ENCODE peak calls at places on chromosomes 13 and 19, in five cellular contexts. R, B, E, D and C are unnamed samples.

GRCh38 chr19:45273532-45273877 is 22.4 kb downstream of the MARK4 start:
- DNase-seq in R (no peak), D (no peak), E (no peak), B (no peak), C (no peak)

GRCh38 chr19:6955082-6955481 is 66.1 kb downstream of the MBD3L2B start:
- DNase-seq in B (no peak), R (no peak), E (no peak), D (no peak), C (no peak)

GRCh38 chr13:72536668-72537399 is 190.6 kb downstream of the MZT1 start:
- DNase-seq in B (no peak), D (no peak), E (no peak), R (no peak), C (peak)

GRCh38 chr13:45149964-45150363 is 29.7 kb downstream of the GTF2F2 start:
- DNase-seq in D (no peak), B (no peak), R (no peak), E (no peak), C (peak)

GRCh38 chr19:12733369-12733896 is 1.1 kb downstream of the TRIR start:
- DNase-seq in B (peak), E (no peak), R (peak), D (peak), C (peak)

GRCh38 chr13:94209110-94209509 is 270.4 kb downstream of the DCT start:
- DNase-seq in B (no peak), D (no peak), R (no peak), E (no peak), C (peak)

GRCh38 chr13:87999791-88000190 is 328.6 kb downstream of the SLITRK5 start:
- DNase-seq in R (no peak), B (no peak), E (no peak), D (peak), C (peak)

GRCh38 chr13:104256701-104257100 is 1190.5 kb upstream of the SLC10A2 start:
- DNase-seq in E (no peak), B (no peak), R (no peak), D (no peak), C (no peak)

GRCh38 chr13:105979586-105979985 is 555.9 kb downstream of the EFNB2 start:
- DNase-seq in B (no peak), R (peak), E (peak), D (peak), C (peak)

GRCh38 chr13:74250738-74251190 is 116.6 kb upstream of the KLF12 start:
- DNase-seq in D (peak), R (no peak), B (no peak), E (no peak), C (peak)

GRCh38 chr19:4913996-4914735 is 4.9 kb downstream of the UHRF1 start:
- DNase-seq in E (no peak), D (no peak), B (no peak), R (no peak), C (no peak)

GRCh38 chr19:49986354-49986753 is 25.4 kb upstream of the SIGLEC11 start:
- DNase-seq in B (no peak), D (no peak), R (no peak), E (no peak), C (no peak)

GRCh38 chr19:49988007-49988406 is 27.0 kb upstream of the SIGLEC11 start:
- DNase-seq in E (no peak), R (no peak), D (no peak), B (no peak), C (no peak)

GRCh38 chr19:49985926-49986325 is 25.0 kb upstream of the SIGLEC11 start:
- DNase-seq in B (peak), R (no peak), E (no peak), D (no peak), C (no peak)

GRCh38 chr19:49988433-49988832 is 27.5 kb upstream of the SIGLEC11 start:
- DNase-seq in E (no peak), B (no peak), D (peak), R (no peak), C (peak)

GRCh38 chr19:49987159-49987698 is 26.3 kb upstream of the SIGLEC11 start:
- DNase-seq in D (peak), B (peak), R (peak), E (peak), C (peak)
- TF ChIP-seq CTCF in D (peak), B (peak), R (peak), E (no peak), C (peak)

GRCh38 chr13:113546571-113547247 is 37.8 kb upstream of the TFDP1 start:
- DNase-seq in R (no peak), D (no peak), E (no peak), B (peak), C (peak)
- H3K4me3 ChIP-seq in R (no peak), D (no peak), E (no peak), B (no peak), C (no peak)

DNA sequence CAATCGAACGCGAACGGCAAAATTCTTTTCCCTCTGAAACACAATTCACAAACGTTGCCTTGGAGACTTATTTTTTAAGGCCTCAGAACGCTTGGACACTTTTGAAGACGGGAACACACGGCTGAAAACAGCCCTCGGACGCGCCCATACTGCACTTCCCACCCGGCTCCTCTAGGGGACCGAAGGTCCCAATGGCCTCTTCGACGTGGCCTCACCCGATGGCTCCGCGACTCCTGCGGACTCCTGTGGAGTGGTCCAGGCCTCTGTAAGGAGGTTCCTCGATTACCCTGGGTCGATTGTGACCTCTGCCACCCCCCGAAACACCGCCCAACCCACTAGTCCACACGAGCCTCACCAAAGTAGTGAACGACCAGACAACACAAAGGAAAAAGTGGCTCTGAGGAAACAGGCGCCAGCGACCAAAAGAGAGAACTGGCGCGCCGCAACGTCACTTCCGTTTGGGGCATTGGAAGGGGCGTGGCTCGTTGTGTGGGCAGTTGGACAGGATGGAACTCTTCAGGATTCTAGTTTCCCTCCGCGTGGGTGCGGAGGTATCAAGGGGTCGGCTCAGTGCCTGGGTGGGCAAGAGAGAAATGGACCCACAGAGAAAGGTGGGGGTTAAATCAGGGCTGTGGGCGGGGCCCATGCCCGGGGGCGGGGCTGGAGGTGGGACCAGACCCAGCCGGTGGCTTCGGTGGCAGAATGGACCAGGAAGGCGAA is at the start of gene ZNF560:
- DNase-seq in R (no peak), D (no peak), B (no peak), E (no peak), C (peak)
- TF ChIP-seq CTCF in R (peak), D (peak), B (no peak), E (no peak), C (peak)

DNA sequence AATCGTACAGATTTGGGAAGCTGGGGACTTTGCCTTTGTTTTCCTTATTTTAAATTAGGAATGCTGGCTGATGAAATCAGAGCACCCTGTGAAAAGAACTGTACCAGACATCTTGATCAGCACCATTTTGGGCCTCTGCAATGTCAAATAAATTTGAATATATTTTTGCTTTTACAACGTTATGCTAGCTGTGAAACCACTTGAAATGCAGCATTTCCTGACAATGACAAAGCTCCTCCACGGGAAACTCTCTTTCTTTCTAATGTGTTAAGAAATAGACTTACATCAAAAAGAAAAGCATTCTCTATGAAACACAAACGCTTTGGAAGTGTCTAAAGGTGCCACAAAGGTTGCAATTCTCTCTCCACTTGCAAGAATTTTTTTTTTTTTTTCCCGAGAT is 47.1 kb upstream of the MAP3K10 start:
- DNase-seq in B (no peak), R (no peak), D (no peak), E (no peak), C (no peak)
- H3K4me3 ChIP-seq in B (no peak), R (no peak), D (no peak), E (no peak), C (no peak)

GRCh38 chr13:32021785-32022184 is 9.8 kb upstream of the FRY start:
- DNase-seq in E (no peak), B (no peak), D (no peak), R (no peak), C (no peak)
- TF ChIP-seq CTCF in E (no peak), B (no peak), D (no peak), R (no peak), C (no peak)

GRCh38 chr19:19355606-19356139 is 35.0 kb downstream of the MAU2 start:
- DNase-seq in E (no peak), B (no peak), R (no peak), D (no peak), C (no peak)

GRCh38 chr19:19354932-19355331 is 34.3 kb downstream of the MAU2 start:
- DNase-seq in B (no peak), R (no peak), D (no peak), E (peak), C (no peak)

GRCh38 chr19:19352823-19353222 is 32.2 kb downstream of the MAU2 start:
- DNase-seq in D (no peak), R (no peak), E (no peak), B (no peak), C (no peak)

GRCh38 chr19:19356500-19356899 is 35.9 kb downstream of the MAU2 start:
- DNase-seq in E (no peak), B (no peak), R (no peak), D (no peak), C (no peak)

GRCh38 chr19:19354007-19354406 is 33.4 kb downstream of the MAU2 start:
- DNase-seq in E (no peak), B (no peak), R (no peak), D (no peak), C (no peak)
- H3K4me3 ChIP-seq in E (no peak), B (no peak), R (no peak), D (no peak), C (no peak)

GRCh38 chr19:53785196-53785889 is 38.8 kb downstream of the NLRP12 start:
- DNase-seq in D (no peak), B (no peak), R (no peak), E (no peak), C (no peak)
- TF ChIP-seq CTCF in D (no peak), B (no peak), R (no peak), E (no peak), C (no peak)

GRCh38 chr13:110127986-110128511 is 178.9 kb downstream of the COL4A1 start:
- DNase-seq in D (no peak), R (no peak), E (no peak), B (no peak), C (peak)

GRCh38 chr13:110125157-110125556 is 181.8 kb downstream of the COL4A1 start:
- DNase-seq in R (no peak), E (no peak), B (no peak), D (no peak), C (no peak)

GRCh38 chr13:110125613-110126272 is 181.2 kb downstream of the COL4A1 start:
- DNase-seq in E (no peak), D (no peak), B (no peak), R (no peak), C (no peak)

GRCh38 chr13:110128546-110128945 is 178.4 kb downstream of the COL4A1 start:
- DNase-seq in E (no peak), D (no peak), R (no peak), B (no peak), C (peak)

DNA sequence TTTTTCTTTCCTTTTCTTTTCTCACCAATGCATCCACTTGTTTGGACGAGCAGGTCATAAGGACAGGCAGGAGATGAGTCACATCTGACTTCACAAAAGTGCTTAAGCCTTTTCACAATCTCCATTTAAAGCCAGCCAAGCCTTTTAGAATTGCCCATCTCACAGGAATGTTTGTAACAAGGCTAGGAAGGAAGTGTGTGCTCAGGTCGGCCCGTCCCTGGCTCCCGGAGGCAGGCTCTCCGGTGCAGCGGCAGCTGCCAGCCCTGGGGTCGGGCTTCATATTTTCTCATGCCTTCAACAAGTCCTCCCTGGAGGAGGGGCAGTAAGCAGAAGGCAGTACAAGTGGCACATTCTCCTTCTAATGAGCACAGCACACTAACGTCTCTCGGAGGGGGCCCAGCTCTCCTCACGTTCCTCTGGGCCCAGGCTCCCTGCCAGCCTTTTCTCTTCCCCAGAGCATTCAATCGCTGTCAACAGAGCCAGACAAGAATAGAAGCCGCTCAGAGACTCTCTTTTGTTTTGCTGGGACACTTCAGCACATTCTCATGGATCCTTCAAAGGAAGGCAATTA is 180.5 kb downstream of the COL4A1 start:
- DNase-seq in E (no peak), B (peak), D (peak), R (peak), C (peak)
- H3K4me3 ChIP-seq in E (no peak), B (peak), D (no peak), R (peak), C (peak)

GRCh38 chr19:42942187-42942789 is 5.3 kb upstream of the PSG7 start:
- DNase-seq in E (no peak), D (peak), R (no peak), B (no peak), C (peak)
- TF ChIP-seq CTCF in E (no peak), D (peak), R (no peak), B (no peak), C (peak)

GRCh38 chr19:52725528-52725961 is 9.3 kb downstream of the ZNF611 start:
- DNase-seq in R (no peak), B (no peak), D (no peak), E (no peak), C (no peak)
- H3K4me3 ChIP-seq in R (no peak), B (no peak), D (no peak), E (no peak), C (no peak)